ENCODE peak calls at places on chromosomes 1 and 21, in eight cellular contexts. M is spleen, Y is right lobe of liver, C is body of pancreas, Q is adrenal gland, L is gastrocnemius medialis, B is thyroid gland, N is prostate gland. V is an unnamed sample.

GRCh38 chr1:98661544-98662353 is at the start of gene SNX7:
- DNase-seq in Y (peak), Q (peak), N (peak), M (peak), C (peak), B (peak), L (peak), V (peak)

GRCh38 chr21:45549670-45550463 is 7.6 kb upstream of the SLC19A1 start:
- DNase-seq in C (no peak), M (peak), Q (no peak), N (no peak), L (no peak), B (no peak), Y (peak), V (peak)

GRCh38 chr1:29249170-29249691 is 12.9 kb downstream of the PTPRU start:
- DNase-seq in B (no peak), M (peak), N (no peak), C (no peak), L (no peak), Y (no peak), Q (no peak), V (no peak)

GRCh38 chr1:201471772-201472171 is 2.8 kb upstream of the PHLDA3 start:
- DNase-seq in L (no peak), B (no peak), Y (no peak), M (no peak), Q (no peak), N (no peak), C (no peak), V (no peak)

GRCh38 chr1:22790232-22791008 is 79.8 kb downstream of the EPHB2 start:
- DNase-seq in Q (no peak), B (peak), M (no peak), N (no peak), C (no peak), L (no peak), Y (no peak), V (no peak)

GRCh38 chr1:101484896-101485412 is 248.1 kb downstream of the S1PR1 start:
- DNase-seq in Y (no peak), Q (no peak), M (no peak), C (no peak), N (no peak), L (no peak), B (no peak), V (no peak)

GRCh38 chr1:2591581-2592261 is 5.1 kb downstream of the PRXL2B start:
- DNase-seq in B (peak), L (no peak), Q (no peak), C (no peak), N (no peak), M (peak), Y (no peak), V (peak)

GRCh38 chr1:88979054-88979748 is 13.2 kb downstream of the KYAT3 start:
- DNase-seq in C (no peak), Q (no peak), Y (no peak), L (no peak), N (no peak), B (no peak), M (no peak), V (no peak)

GRCh38 chr1:172946814-172947507 is 103.8 kb downstream of the TNFSF18 start:
- DNase-seq in M (no peak), B (no peak), C (no peak), L (no peak), N (no peak), Q (no peak), Y (no peak), V (no peak)

GRCh38 chr1:180542530-180543171 is 16.1 kb upstream of the OVAAL start:
- DNase-seq in B (no peak), Y (no peak), N (no peak), C (no peak), L (no peak), Q (no peak), M (no peak), V (no peak)

GRCh38 chr1:225724251-225724650 is 53.4 kb upstream of the SRP9 start:
- DNase-seq in N (no peak), Q (no peak), M (no peak), L (no peak), B (no peak), C (no peak), Y (no peak), V (no peak)

GRCh38 chr1:240999826-241000225 is 357.2 kb downstream of the RGS7 start:
- DNase-seq in C (no peak), Y (no peak), B (no peak), L (no peak), M (no peak), Q (no peak), N (no peak), V (no peak)

GRCh38 chr1:210841926-210842625 is 291.9 kb downstream of the KCNH1 start:
- DNase-seq in Y (no peak), M (no peak), Q (no peak), L (no peak), C (no peak), B (no peak), N (no peak), V (no peak)

GRCh38 chr1:197799271-197799670 is 24.0 kb upstream of the DENND1B start:
- DNase-seq in N (no peak), L (no peak), M (no peak), C (no peak), B (no peak), Q (no peak), Y (no peak), V (no peak)

GRCh38 chr1:94022471-94023189 is 98.3 kb downstream of the ABCA4 start:
- DNase-seq in Y (no peak), M (no peak), Q (no peak), C (no peak), L (no peak), N (peak), B (no peak), V (no peak)

GRCh38 chr1:205735218-205735617 is 14.8 kb downstream of the NUCKS1 start:
- DNase-seq in M (no peak), N (no peak), C (no peak), L (no peak), B (no peak), Q (no peak), Y (no peak), V (no peak)

GRCh38 chr1:19860418-19860817 is 21.8 kb upstream of the OTUD3 start:
- DNase-seq in M (no peak), Q (no peak), N (no peak), L (no peak), Y (no peak), B (no peak), C (no peak), V (no peak)

GRCh38 chr1:167947733-167948132 is 10.9 kb upstream of the MPC2 start:
- DNase-seq in L (no peak), N (no peak), C (no peak), B (no peak), M (no peak), Y (no peak), Q (no peak), V (no peak)

GRCh38 chr1:45954401-45954847 is 151.0 kb downstream of the MAST2 start:
- DNase-seq in L (peak), Q (peak), Y (no peak), B (no peak), M (no peak), N (peak), C (no peak), V (no peak)

GRCh38 chr21:32597205-32597604 is 11.9 kb upstream of the TCP10L start:
- DNase-seq in C (no peak), L (no peak), N (no peak), Y (no peak), B (peak), M (no peak), Q (no peak), V (no peak)

GRCh38 chr1:194081444-194081843 is 895.0 kb upstream of the B3GALT2 start:
- DNase-seq in C (no peak), Q (no peak), B (no peak), Y (no peak), L (no peak), M (no peak), N (no peak), V (no peak)

GRCh38 chr1:110816945-110817344 is 56.0 kb upstream of the CD53 start:
- DNase-seq in Y (no peak), B (no peak), M (no peak), Q (no peak), N (no peak), L (no peak), C (no peak), V (no peak)

GRCh38 chr21:45973475-45974072 is 8.0 kb upstream of the COL6A1 start:
- DNase-seq in Q (peak), M (peak), N (peak), Y (no peak), B (peak), L (no peak), C (peak), V (peak)

GRCh38 chr1:37849480-37849879 is 9.9 kb downstream of the MTF1 start:
- DNase-seq in B (no peak), Q (no peak), M (no peak), N (no peak), L (no peak), Y (no peak), C (no peak), V (no peak)

GRCh38 chr1:43803646-43804045 is 96.3 kb downstream of the ST3GAL3 start:
- DNase-seq in Y (no peak), C (no peak), Q (no peak), B (no peak), M (no peak), L (no peak), N (no peak), V (no peak)

GRCh38 chr1:116983112-116983511 is 18.4 kb upstream of the CD101 start:
- DNase-seq in N (no peak), L (no peak), B (no peak), Y (no peak), Q (no peak), M (no peak), C (peak), V (no peak)

GRCh38 chr21:32048353-32048752 is 175.5 kb downstream of the HUNK start:
- DNase-seq in M (no peak), Y (no peak), N (no peak), L (no peak), C (no peak), Q (no peak), B (no peak), V (no peak)

GRCh38 chr1:221565718-221566117 is 176.2 kb downstream of the DUSP10 start:
- DNase-seq in Y (no peak), C (no peak), Q (no peak), N (no peak), M (no peak), L (peak), B (no peak), V (no peak)

GRCh38 chr1:16204634-16205332 is 7.7 kb downstream of the ARHGEF19 start:
- DNase-seq in L (no peak), M (peak), N (no peak), C (peak), B (peak), Q (no peak), Y (no peak), V (peak)

DNA sequence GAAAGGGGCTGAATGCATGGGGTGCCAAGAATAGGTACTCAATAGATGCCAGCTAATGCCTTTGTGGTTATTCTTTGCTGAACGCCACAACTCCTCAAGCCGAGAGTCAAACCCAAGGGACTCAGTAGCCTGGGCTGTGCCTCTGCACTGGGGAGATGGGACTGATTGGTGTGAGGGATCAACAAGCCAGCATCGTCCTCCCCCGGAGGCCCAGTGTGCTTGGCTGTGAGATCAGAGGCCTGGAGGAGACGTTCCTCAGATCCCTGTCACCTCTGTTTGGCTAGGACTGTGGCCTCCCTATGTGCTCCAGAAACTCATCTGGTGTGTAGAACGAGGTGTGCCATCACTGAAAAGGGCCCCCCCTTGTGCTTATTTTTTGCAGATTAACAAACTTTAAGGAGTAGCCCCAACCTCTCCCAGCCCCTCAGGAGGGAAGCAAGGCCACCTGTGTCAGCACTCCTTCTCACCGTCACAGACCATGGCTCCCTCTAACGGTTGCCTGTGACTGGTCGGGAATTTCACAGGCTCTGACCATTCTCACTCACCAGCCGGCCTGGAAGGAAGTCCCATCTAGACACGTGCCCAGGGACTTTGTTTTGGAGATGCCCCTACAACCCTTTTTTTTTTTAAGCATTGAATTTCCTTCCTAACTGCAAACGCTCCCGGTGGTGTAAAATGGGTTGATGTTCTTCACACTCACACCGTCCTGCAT is 194.0 kb upstream of the VAMP3 start:
- DNase-seq in L (no peak), N (no peak), Q (no peak), B (peak), Y (peak), C (peak), M (peak), V (peak)
- TF ChIP-seq CTCF in L (no peak), N (no peak), Q (no peak), B (no peak), Y (peak), C (peak), M (no peak), V (peak)

DNA sequence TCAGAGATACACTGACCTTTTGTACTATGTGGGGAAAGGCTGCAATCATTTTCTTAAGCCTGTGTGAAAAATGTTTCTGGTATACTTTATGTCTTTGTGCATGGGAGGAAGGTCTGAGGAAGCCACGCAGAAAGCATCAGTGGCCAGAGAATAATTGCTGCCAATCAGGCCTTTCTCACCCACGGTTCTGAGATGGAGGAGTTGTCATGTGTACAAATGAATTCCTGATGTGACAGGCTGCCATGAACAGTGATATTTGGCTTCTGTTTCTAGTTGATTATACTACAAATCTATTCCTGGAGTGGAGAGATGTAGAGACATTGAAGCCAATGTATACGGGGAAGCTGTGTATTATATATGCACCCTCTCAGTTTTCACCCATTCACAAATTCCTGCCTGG is 142.6 kb downstream of the GRIK1 start:
- DNase-seq in N (no peak), C (no peak), M (no peak), L (no peak), Y (no peak), B (no peak), Q (no peak), V (no peak)
- H3K4me3 ChIP-seq in N (no peak), C (no peak), M (no peak), L (no peak), Y (no peak), B (no peak), Q (no peak), V (no peak)

DNA sequence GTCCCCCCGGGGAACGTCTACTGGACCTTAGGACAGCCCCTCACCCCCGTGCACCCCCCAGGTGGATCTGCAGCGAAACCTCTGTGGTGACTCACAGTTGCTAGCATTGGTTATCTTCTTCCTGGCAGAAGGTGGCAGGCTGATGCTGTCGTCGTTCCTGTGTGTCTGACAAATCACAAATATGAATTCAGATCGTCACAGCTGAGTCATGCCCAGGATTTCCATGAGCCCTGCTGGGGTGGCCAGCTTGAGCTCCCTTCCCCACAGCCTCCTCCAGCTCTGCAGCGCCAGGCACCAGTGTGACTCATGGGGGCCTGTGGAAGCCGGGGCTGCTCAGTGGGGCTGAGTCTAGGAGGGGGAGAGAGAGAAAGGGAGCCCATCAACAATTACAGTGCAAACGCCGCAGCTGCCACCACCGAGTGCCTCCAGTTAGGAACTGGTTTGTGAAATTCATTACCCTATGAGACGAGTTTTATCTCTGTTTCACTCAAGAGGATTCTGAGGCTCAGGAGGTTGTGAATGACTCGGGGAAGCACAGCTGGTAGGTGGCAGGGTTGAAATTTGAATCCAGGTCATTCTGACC is 197.9 kb downstream of the DYRK1A start:
- DNase-seq in L (peak), B (peak), M (peak), Q (peak), Y (peak), N (peak), C (peak), V (peak)
- TF ChIP-seq POLR2A in L (no peak), B (no peak), M (no peak), Q (no peak), Y (no peak), N (peak), C (no peak), V (no peak)

GRCh38 chr1:175376194-175376593 is 183.6 kb upstream of the KIAA0040 start:
- DNase-seq in Y (no peak), Q (no peak), C (no peak), B (no peak), L (no peak), N (no peak), M (no peak), V (no peak)
- TF ChIP-seq CTCF in Y (no peak), Q (peak), C (no peak), B (no peak), L (no peak), N (no peak), M (no peak), V (no peak)

GRCh38 chr1:109158433-109158832 is 44.5 kb downstream of the ELAPOR1 start:
- DNase-seq in B (no peak), M (peak), L (no peak), Y (no peak), Q (no peak), C (no peak), N (no peak), V (no peak)

GRCh38 chr1:109161836-109162606 is 48.1 kb downstream of the ELAPOR1 start:
- DNase-seq in C (no peak), Y (no peak), L (no peak), B (peak), N (peak), Q (peak), M (peak), V (no peak)

GRCh38 chr1:109156916-109157385 is 43.0 kb downstream of the ELAPOR1 start:
- DNase-seq in Y (no peak), B (no peak), Q (no peak), C (peak), L (no peak), N (peak), M (no peak), V (no peak)

GRCh38 chr1:109162626-109163025 is 48.7 kb downstream of the ELAPOR1 start:
- DNase-seq in B (no peak), C (no peak), N (no peak), Y (no peak), L (no peak), Q (no peak), M (no peak), V (no peak)

GRCh38 chr1:109160054-109160840 is 46.3 kb downstream of the ELAPOR1 start:
- DNase-seq in Q (no peak), C (no peak), B (no peak), L (no peak), Y (no peak), N (no peak), M (no peak), V (no peak)
- H3K4me3 ChIP-seq in Q (no peak), C (no peak), B (no peak), L (no peak), Y (no peak), N (no peak), M (no peak), V (no peak)